ENCODE peak calls at places on chromosomes 6 and 20, in eight cellular contexts. F is activated T-helper 1 cell treated with anti-CD3 and anti-CD28 coated beads, Interleukin-2, amount 50 U/mL, for 16 hours; V is A549; H is fibroblast of villous mesenchyme; Z is non-pigmented ciliary epithelial cell; M is activated CD4-positive, alpha-beta T cell treated with anti-CD3 and anti-CD28 coated beads, Interleukin-2, amount 10 ng/mL, durations not matched to agents 7 days and 5 days; I is T-helper 17 cell; Y is stomach. T is an unnamed sample.

GRCh38 chr6:11711994-11712698 is 66.5 kb downstream of the ADTRP start:
- DNase-seq in F (no peak), V (no peak), H (no peak), Z (no peak), M (no peak), I (no peak), Y (no peak), T (no peak)

GRCh38 chr6:142756215-142756630 is 188.8 kb downstream of the HIVEP2 start:
- DNase-seq in F (no peak), V (no peak), H (no peak), Z (no peak), M (no peak), I (no peak), Y (no peak), T (no peak)

GRCh38 chr6:49913656-49914055 is 47.3 kb upstream of the CRISP1 start:
- DNase-seq in F (no peak), V (no peak), H (no peak), Z (no peak), M (no peak), I (no peak), Y (no peak), T (no peak)

GRCh38 chr20:2300002-2300401 is 4.2 kb downstream of the TGM3 start:
- DNase-seq in F (no peak), V (no peak), H (no peak), Z (no peak), M (no peak), I (no peak), Y (no peak), T (no peak)

GRCh38 chr20:18504479-18505060 is 3.2 kb upstream of the SEC23B start:
- DNase-seq in F (no peak), V (no peak), H (peak), Z (no peak), M (no peak), I (no peak), Y (no peak), T (peak)

GRCh38 chr20:10906830-10907229 is 233.0 kb upstream of the JAG1 start:
- DNase-seq in F (no peak), V (no peak), H (peak), Z (no peak), M (no peak), I (no peak), Y (no peak), T (no peak)

GRCh38 chr20:17210983-17211382 is 15.9 kb upstream of the PCSK2 start:
- DNase-seq in F (no peak), V (no peak), H (no peak), Z (no peak), M (no peak), I (no peak), Y (no peak), T (no peak)

GRCh38 chr20:36237477-36237876 is 1.2 kb downstream of the AAR2 start:
- DNase-seq in F (no peak), V (no peak), H (no peak), Z (no peak), M (no peak), I (no peak), Y (no peak), T (no peak)

GRCh38 chr6:142902636-142903053 is 42.3 kb downstream of the HIVEP2 start:
- DNase-seq in F (peak), V (no peak), H (peak), Z (peak), M (peak), I (peak), Y (peak), T (no peak)

GRCh38 chr6:39824030-39824926 is 32.1 kb downstream of the DAAM2 start:
- DNase-seq in F (no peak), V (no peak), H (no peak), Z (no peak), M (no peak), I (no peak), Y (no peak), T (no peak)

GRCh38 chr20:60053813-60054190 is 95.6 kb downstream of the CDH26 start:
- DNase-seq in F (no peak), V (no peak), H (no peak), Z (no peak), M (no peak), I (no peak), Y (no peak), T (peak)

GRCh38 chr6:52243282-52243893 is 912 bp downstream of the IL17F start:
- DNase-seq in F (no peak), V (no peak), H (no peak), Z (no peak), M (no peak), I (no peak), Y (no peak), T (no peak)

GRCh38 chr20:58927490-58928061 is 53.5 kb upstream of the NELFCD start:
- DNase-seq in F (no peak), V (no peak), H (no peak), Z (no peak), M (no peak), I (no peak), Y (no peak), T (no peak)